ENCODE peak calls at places on chromosomes 1 and 21, in eight cellular contexts. One of them, this sample, is unnamed.

GRCh38 chr1:50851466-50851865 is 108.6 kb downstream of the FAF1 start:
- DNase-seq in A549: no peak
- DNase-seq in adrenal gland: no peak
- DNase-seq in tibial nerve: no peak
- DNase-seq in breast epithelium: no peak
- DNase-seq in lower leg skin: no peak
- DNase-seq in uterus: no peak
- DNase-seq in ovary: no peak
- DNase-seq in this sample: no peak

GRCh38 chr21:28392436-28392835 is 600.2 kb downstream of the LTN1 start:
- DNase-seq in tibial nerve: no peak
- DNase-seq in ovary: no peak
- DNase-seq in breast epithelium: no peak
- DNase-seq in lower leg skin: no peak
- DNase-seq in uterus: no peak
- DNase-seq in A549: no peak
- DNase-seq in adrenal gland: no peak
- DNase-seq in this sample: no peak

GRCh38 chr1:61011514-61012263 is 70.7 kb upstream of the NFIA start:
- DNase-seq in ovary: no peak
- DNase-seq in adrenal gland: no peak
- DNase-seq in lower leg skin: no peak
- DNase-seq in breast epithelium: no peak
- DNase-seq in uterus: no peak
- DNase-seq in tibial nerve: no peak
- DNase-seq in A549: no peak
- DNase-seq in this sample: no peak

GRCh38 chr1:90434460-90434859 is 282.6 kb downstream of the BARHL2 start:
- DNase-seq in tibial nerve: no peak
- DNase-seq in uterus: no peak
- DNase-seq in A549: peak; percentile 1
- DNase-seq in adrenal gland: no peak
- DNase-seq in lower leg skin: no peak
- DNase-seq in ovary: no peak
- DNase-seq in breast epithelium: no peak
- DNase-seq in this sample: no peak

GRCh38 chr1:184836934-184837698 is 82.5 kb upstream of the EDEM3 start:
- DNase-seq in breast epithelium: no peak
- DNase-seq in adrenal gland: peak; percentile 31
- DNase-seq in A549: no peak
- DNase-seq in ovary: no peak
- DNase-seq in uterus: no peak
- DNase-seq in lower leg skin: no peak
- DNase-seq in tibial nerve: no peak
- DNase-seq in this sample: no peak

GRCh38 chr1:207964195-207964966 is 53.5 kb upstream of the CD34 start:
- DNase-seq in breast epithelium: no peak
- DNase-seq in tibial nerve: no peak
- DNase-seq in adrenal gland: no peak
- DNase-seq in uterus: no peak
- DNase-seq in ovary: no peak
- DNase-seq in lower leg skin: peak; percentile 42
- DNase-seq in A549: no peak
- DNase-seq in this sample: no peak

GRCh38 chr21:33300701-33301631 is 23.8 kb upstream of the IFNAR1 start:
- DNase-seq in uterus: no peak
- DNase-seq in ovary: no peak
- DNase-seq in adrenal gland: no peak
- DNase-seq in tibial nerve: no peak
- DNase-seq in breast epithelium: no peak
- DNase-seq in lower leg skin: no peak
- DNase-seq in A549: no peak
- DNase-seq in this sample: no peak

GRCh38 chr1:99749948-99750347 is 16.5 kb downstream of the FRRS1 start:
- DNase-seq in breast epithelium: no peak
- DNase-seq in A549: no peak
- DNase-seq in uterus: no peak
- DNase-seq in adrenal gland: no peak
- DNase-seq in lower leg skin: no peak
- DNase-seq in tibial nerve: no peak
- DNase-seq in ovary: no peak
- DNase-seq in this sample: no peak

GRCh38 chr1:116666747-116667576 is 571 bp downstream of the IGSF3 start:
- DNase-seq in uterus: no peak
- DNase-seq in breast epithelium: no peak
- DNase-seq in A549: no peak
- DNase-seq in tibial nerve: no peak
- DNase-seq in ovary: no peak
- DNase-seq in adrenal gland: no peak
- DNase-seq in lower leg skin: no peak
- DNase-seq in this sample: no peak

GRCh38 chr1:203906932-203907331 is 45.5 kb downstream of the SNRPE start:
- DNase-seq in adrenal gland: no peak
- DNase-seq in uterus: no peak
- DNase-seq in ovary: no peak
- DNase-seq in tibial nerve: no peak
- DNase-seq in breast epithelium: no peak
- DNase-seq in A549: peak; percentile 75
- DNase-seq in lower leg skin: no peak
- DNase-seq in this sample: no peak

GRCh38 chr1:1177452-1178206 is 3.9 kb downstream of the TTLL10 start:
- DNase-seq in uterus: no peak
- DNase-seq in tibial nerve: no peak
- DNase-seq in A549: no peak
- DNase-seq in breast epithelium: no peak
- DNase-seq in ovary: no peak
- DNase-seq in lower leg skin: no peak
- DNase-seq in adrenal gland: no peak
- DNase-seq in this sample: no peak

DNA sequence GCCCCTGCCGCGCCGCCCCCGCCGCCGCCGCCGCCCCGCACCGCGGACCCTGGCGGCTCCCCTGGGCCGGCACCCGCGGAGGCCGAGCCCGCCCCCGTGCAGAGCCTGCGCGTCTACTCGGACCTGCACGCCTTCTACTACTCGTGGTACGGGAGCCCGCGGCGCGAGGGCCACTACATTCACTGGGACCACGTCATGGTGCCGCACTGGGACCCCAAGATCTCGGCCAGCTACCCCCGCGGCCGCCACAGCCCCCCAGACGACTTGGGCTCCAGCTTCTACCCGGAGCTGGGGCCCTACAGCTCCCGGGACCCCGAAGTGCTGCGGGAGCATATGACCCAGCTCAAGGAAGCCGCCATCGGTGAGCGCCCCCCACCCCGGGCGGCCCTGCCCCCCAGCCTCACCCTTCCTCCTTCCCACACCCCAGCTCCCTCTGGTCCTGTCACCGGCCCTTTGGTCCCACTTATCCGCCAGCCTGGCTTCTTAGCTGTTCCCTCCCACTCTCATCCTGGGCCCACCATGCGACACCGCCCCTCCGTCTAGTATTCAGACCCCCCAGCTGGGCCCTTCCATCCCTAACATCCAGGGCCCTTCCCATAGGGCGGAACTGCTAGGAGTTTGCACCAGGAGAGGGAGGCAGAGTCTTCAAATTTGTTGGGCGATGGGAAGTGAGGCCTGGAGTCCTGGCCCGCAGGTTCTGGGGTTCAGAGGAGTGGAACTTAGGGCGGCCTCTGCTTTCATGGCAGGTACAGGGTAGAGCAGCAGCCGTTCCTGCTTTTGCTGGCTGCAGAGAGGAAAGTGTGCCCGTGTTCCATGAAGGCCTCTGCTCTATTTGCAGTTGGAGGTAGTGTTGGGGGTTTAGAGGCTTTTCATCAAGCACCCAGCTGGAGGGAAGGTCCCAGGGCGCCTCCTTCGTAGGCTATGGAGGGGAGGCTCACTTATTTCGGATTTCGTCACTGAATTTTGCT is 1.0 kb downstream of the MANEAL start:
- DNase-seq in A549: no peak
- DNase-seq in adrenal gland: no peak
- DNase-seq in lower leg skin: no peak
- DNase-seq in breast epithelium: no peak
- DNase-seq in tibial nerve: no peak
- DNase-seq in uterus: no peak
- DNase-seq in ovary: no peak
- DNase-seq in this sample: no peak
- H3K4me3 ChIP-seq in A549: peak overlapping the region; percentile 76
- H3K4me3 ChIP-seq in adrenal gland: no peak overlapping the region
- H3K4me3 ChIP-seq in lower leg skin: no peak overlapping the region
- H3K4me3 ChIP-seq in breast epithelium: peak overlapping the region; percentile 47
- H3K4me3 ChIP-seq in tibial nerve: peak overlapping the region; percentile 65
- H3K4me3 ChIP-seq in uterus: peak overlapping the region; percentile 54
- H3K4me3 ChIP-seq in ovary: peak overlapping the region; percentile 47
- H3K4me3 ChIP-seq in this sample: peak overlapping the region; percentile 48

DNA sequence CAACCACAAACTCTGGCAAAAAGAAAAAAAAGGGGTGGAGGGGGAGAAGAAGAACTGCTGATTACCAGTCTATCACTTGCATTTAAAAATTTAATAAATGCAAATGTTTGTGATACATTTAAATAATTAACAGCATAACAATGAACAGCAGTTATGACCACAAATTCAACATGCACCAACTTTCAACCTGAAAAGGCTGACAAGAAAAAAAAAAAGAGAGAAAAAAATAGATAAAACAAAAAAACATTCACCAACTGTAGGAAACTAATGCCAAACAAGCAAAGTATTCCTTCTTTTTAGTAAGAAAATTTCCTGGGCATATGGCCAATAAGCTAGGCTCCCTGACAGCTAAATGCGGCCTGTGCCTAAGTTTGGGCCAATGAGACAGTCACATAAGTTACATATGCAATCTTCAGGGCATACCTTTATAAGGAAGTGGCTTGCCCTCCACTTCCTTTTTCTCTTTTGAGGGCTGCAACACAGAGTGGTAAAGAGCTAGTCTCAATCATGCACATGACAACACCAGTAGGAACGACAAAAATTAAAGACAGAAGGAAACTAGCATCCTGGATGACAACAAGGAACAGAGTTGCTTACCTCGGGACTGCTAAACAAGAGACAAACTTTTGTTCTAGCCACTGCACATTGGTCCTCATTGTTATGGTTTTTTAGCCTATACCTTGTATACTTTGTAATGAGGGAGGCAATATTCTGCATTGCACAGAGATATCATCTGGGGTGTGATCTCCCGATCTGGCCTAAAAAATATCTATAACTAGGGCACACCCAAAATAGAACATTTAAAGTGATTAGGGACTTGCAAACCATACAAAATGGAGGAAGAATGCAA is 24.2 kb upstream of the PHTF1 start:
- DNase-seq in lower leg skin: peak; percentile 29
- DNase-seq in ovary: no peak
- DNase-seq in breast epithelium: no peak
- DNase-seq in A549: no peak
- DNase-seq in uterus: no peak
- DNase-seq in adrenal gland: peak; percentile 43
- DNase-seq in tibial nerve: peak; percentile 43
- DNase-seq in this sample: no peak
- TF ChIP-seq POLR2A in lower leg skin: no peak
- TF ChIP-seq POLR2A in ovary: no peak
- TF ChIP-seq POLR2A in breast epithelium: no peak
- TF ChIP-seq POLR2A in A549: no peak
- TF ChIP-seq POLR2A in uterus: no peak
- TF ChIP-seq POLR2A in adrenal gland: no peak
- TF ChIP-seq POLR2A in tibial nerve: no peak
- TF ChIP-seq POLR2A in this sample: no peak

DNA sequence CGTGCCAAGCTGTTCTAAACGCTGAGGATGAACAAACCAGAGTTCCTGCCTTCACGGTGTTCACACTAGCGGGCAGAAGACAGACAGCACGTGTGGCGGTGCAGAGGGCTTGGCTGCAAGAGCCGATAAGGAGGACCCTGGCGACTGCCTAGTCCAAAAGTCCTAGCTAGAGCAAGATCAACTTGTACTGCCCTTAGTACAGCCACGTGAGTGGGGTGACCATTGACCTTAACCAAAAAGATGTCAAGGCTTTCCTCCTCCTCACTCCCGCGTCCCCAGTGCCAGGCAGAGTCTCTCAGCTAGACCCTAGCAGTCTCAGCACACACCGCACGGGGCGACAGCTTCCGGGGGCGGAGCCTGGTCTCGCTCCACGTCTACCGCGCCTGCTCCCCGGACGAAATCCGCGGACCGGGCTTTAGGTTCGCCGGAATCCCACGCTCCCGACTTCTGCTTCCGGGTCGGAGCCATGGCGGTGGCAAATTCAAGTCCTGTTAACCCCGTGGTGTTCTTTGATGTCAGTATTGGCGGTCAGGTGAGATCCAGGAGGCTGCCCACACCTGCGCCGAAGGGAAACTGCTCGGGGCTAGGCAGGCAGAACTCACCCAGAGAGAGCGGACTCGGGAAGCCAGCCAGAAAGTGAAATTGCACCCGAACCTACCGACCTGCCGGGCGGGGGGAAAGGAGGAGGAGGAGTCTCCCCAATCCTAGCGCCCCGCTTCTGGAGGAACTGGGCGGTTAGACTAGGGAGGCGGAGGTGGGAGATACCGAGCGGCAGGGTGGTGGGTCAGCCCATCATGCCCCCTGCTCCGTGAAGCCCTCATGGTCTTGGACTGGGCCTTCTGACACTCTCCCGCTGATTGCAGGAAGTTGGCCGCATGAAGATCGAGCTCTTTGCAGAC is at the start of gene PPIH:
- DNase-seq in lower leg skin: peak; percentile 94
- DNase-seq in A549: peak; percentile 90
- DNase-seq in ovary: peak; percentile 90
- DNase-seq in breast epithelium: peak; percentile 95
- DNase-seq in uterus: peak; percentile 90
- DNase-seq in adrenal gland: peak; percentile 94
- DNase-seq in tibial nerve: peak; percentile 86
- DNase-seq in this sample: peak; percentile 57
- TF ChIP-seq CTCF in lower leg skin: no peak
- TF ChIP-seq CTCF in A549: no peak
- TF ChIP-seq CTCF in ovary: no peak
- TF ChIP-seq CTCF in breast epithelium: no peak
- TF ChIP-seq CTCF in uterus: no peak
- TF ChIP-seq CTCF in adrenal gland: no peak
- TF ChIP-seq CTCF in tibial nerve: peak; percentile 73
- TF ChIP-seq CTCF in this sample: peak; percentile 49

GRCh38 chr21:38913120-38913975 is 107.6 kb downstream of the ETS2 start:
- DNase-seq in uterus: peak; percentile 82
- DNase-seq in ovary: peak; percentile 91
- DNase-seq in adrenal gland: peak; percentile 74
- DNase-seq in lower leg skin: peak; percentile 62
- DNase-seq in breast epithelium: peak; percentile 86
- DNase-seq in tibial nerve: peak; percentile 54
- DNase-seq in A549: peak; percentile 79
- DNase-seq in this sample: no peak

GRCh38 chr21:38912355-38912619 is 106.6 kb downstream of the ETS2 start:
- DNase-seq in lower leg skin: no peak
- DNase-seq in adrenal gland: no peak
- DNase-seq in A549: no peak
- DNase-seq in tibial nerve: no peak
- DNase-seq in ovary: no peak
- DNase-seq in uterus: peak; percentile 51
- DNase-seq in breast epithelium: no peak
- DNase-seq in this sample: no peak

GRCh38 chr21:38911523-38912354 is 106.0 kb downstream of the ETS2 start:
- DNase-seq in ovary: no peak
- DNase-seq in A549: no peak
- DNase-seq in adrenal gland: no peak
- DNase-seq in tibial nerve: no peak
- DNase-seq in uterus: no peak
- DNase-seq in breast epithelium: no peak
- DNase-seq in lower leg skin: no peak
- DNase-seq in this sample: no peak

GRCh38 chr21:38914071-38914491 is 108.4 kb downstream of the ETS2 start:
- DNase-seq in uterus: no peak
- DNase-seq in tibial nerve: no peak
- DNase-seq in A549: no peak
- DNase-seq in breast epithelium: no peak
- DNase-seq in lower leg skin: no peak
- DNase-seq in adrenal gland: no peak
- DNase-seq in ovary: no peak
- DNase-seq in this sample: no peak

GRCh38 chr21:38912789-38913119 is 107.0 kb downstream of the ETS2 start:
- DNase-seq in adrenal gland: no peak
- DNase-seq in uterus: no peak
- DNase-seq in breast epithelium: no peak
- DNase-seq in tibial nerve: no peak
- DNase-seq in ovary: no peak
- DNase-seq in A549: no peak
- DNase-seq in lower leg skin: no peak
- DNase-seq in this sample: no peak
- H3K4me3 ChIP-seq in adrenal gland: no peak overlapping the region
- H3K4me3 ChIP-seq in uterus: peak overlapping the region; percentile 25
- H3K4me3 ChIP-seq in breast epithelium: no peak overlapping the region
- H3K4me3 ChIP-seq in tibial nerve: peak overlapping the region; percentile 32
- H3K4me3 ChIP-seq in ovary: peak overlapping the region; percentile 26
- H3K4me3 ChIP-seq in A549: no peak overlapping the region
- H3K4me3 ChIP-seq in lower leg skin: no peak overlapping the region
- H3K4me3 ChIP-seq in this sample: no peak overlapping the region

This sample was measured in esophagus squamous epithelium.